ENCODE peak calls at places on chromosomes 12 and 14, in nine cellular contexts. M, G, O, S, F, V, C, P and E are unnamed samples.

GRCh38 chr14:36522347-36522971 is 2.4 kb upstream of the NKX2-1 start:
- DNase-seq in M (no peak), G (no peak), O (no peak), S (no peak), F (no peak), V (no peak), C (peak), P (peak), E (no peak)

GRCh38 chr14:60250318-60251035 is 1.5 kb downstream of the PPM1A start:
- DNase-seq in M (peak), G (no peak), O (peak), S (no peak), F (no peak), V (no peak), C (no peak), P (no peak), E (no peak)

GRCh38 chr14:95023886-95024285 is 133.4 kb downstream of the DICER1 start:
- DNase-seq in M (no peak), G (no peak), O (no peak), S (no peak), F (no peak), V (peak), C (no peak), P (no peak), E (no peak)

GRCh38 chr12:52208424-52209165 is 16.8 kb upstream of the KRT80 start:
- DNase-seq in M (no peak), G (no peak), O (no peak), S (peak), F (no peak), V (peak), C (no peak), P (no peak), E (no peak)

GRCh38 chr12:43462741-43463140 is 89.3 kb downstream of the ADAMTS20 start:
- DNase-seq in M (no peak), G (no peak), O (no peak), S (no peak), F (no peak), V (no peak), C (no peak), P (no peak), E (no peak)

GRCh38 chr12:16359512-16360491 is 12.4 kb downstream of the MGST1 start:
- DNase-seq in M (peak), G (no peak), O (peak), S (no peak), F (peak), V (peak), C (peak), P (no peak), E (peak)

GRCh38 chr12:109870648-109871047 is 9.7 kb downstream of the GLTP start:
- DNase-seq in M (no peak), G (no peak), O (no peak), S (no peak), F (no peak), V (no peak), C (no peak), P (no peak), E (no peak)

GRCh38 chr14:98959958-98960616 is 311.9 kb downstream of the BCL11B start:
- DNase-seq in M (no peak), G (no peak), O (no peak), S (no peak), F (no peak), V (peak), C (peak), P (peak), E (no peak)

GRCh38 chr12:67649165-67650126 is 901 bp downstream of the DYRK2 start:
- DNase-seq in M (peak), G (peak), O (no peak), S (peak), F (peak), V (peak), C (peak), P (peak), E (peak)

GRCh38 chr12:15756822-15757221 is 32.4 kb downstream of the EPS8 start:
- DNase-seq in M (no peak), G (no peak), O (no peak), S (no peak), F (no peak), V (no peak), C (no peak), P (no peak), E (no peak)

GRCh38 chr12:102680296-102680695 is 199.9 kb upstream of the IGF1 start:
- DNase-seq in M (no peak), G (no peak), O (no peak), S (no peak), F (no peak), V (no peak), C (no peak), P (no peak), E (no peak)

GRCh38 chr12:124655317-124656213 is 88.2 kb upstream of the NCOR2 start:
- DNase-seq in M (peak), G (peak), O (no peak), S (no peak), F (peak), V (peak), C (peak), P (peak), E (peak)

GRCh38 chr14:68779761-68780323 is 13.0 kb downstream of the ZFP36L1 start:
- DNase-seq in M (peak), G (peak), O (peak), S (peak), F (no peak), V (peak), C (no peak), P (no peak), E (peak)

GRCh38 chr12:80912906-80913769 is 24.6 kb downstream of the LIN7A start:
- DNase-seq in M (no peak), G (no peak), O (no peak), S (no peak), F (no peak), V (no peak), C (no peak), P (no peak), E (no peak)

GRCh38 chr12:52081263-52081733 is 1.8 kb downstream of the SMIM41 start:
- DNase-seq in M (no peak), G (peak), O (no peak), S (no peak), F (no peak), V (peak), C (no peak), P (peak), E (no peak)

GRCh38 chr12:67545298-67545697 is 103.2 kb upstream of the DYRK2 start:
- DNase-seq in M (no peak), G (no peak), O (no peak), S (no peak), F (no peak), V (no peak), C (no peak), P (no peak), E (no peak)

GRCh38 chr12:44696542-44696941 is 179.6 kb downstream of the NELL2 start:
- DNase-seq in M (no peak), G (no peak), O (no peak), S (no peak), F (no peak), V (no peak), C (no peak), P (no peak), E (no peak)

GRCh38 chr12:65016881-65017650 is 104.0 kb downstream of the WIF1 start:
- DNase-seq in M (no peak), G (no peak), O (no peak), S (no peak), F (no peak), V (no peak), C (no peak), P (no peak), E (no peak)

GRCh38 chr14:23124337-23124954 is 5.4 kb upstream of the CEBPE start:
- DNase-seq in M (no peak), G (no peak), O (no peak), S (no peak), F (no peak), V (no peak), C (no peak), P (no peak), E (no peak)

GRCh38 chr14:25042362-25043299 is 7.3 kb downstream of the STXBP6 start:
- DNase-seq in M (peak), G (no peak), O (peak), S (no peak), F (no peak), V (no peak), C (no peak), P (no peak), E (no peak)

GRCh38 chr12:46930101-46930500 is 104.3 kb upstream of the SLC38A4 start:
- DNase-seq in M (no peak), G (no peak), O (no peak), S (no peak), F (no peak), V (no peak), C (no peak), P (no peak), E (no peak)

GRCh38 chr12:95257541-95257940 is 39.9 kb downstream of the VEZT start:
- DNase-seq in M (no peak), G (no peak), O (no peak), S (no peak), F (no peak), V (no peak), C (no peak), P (no peak), E (no peak)
- TF ChIP-seq EP300 in M (no peak), G (no peak), O (no peak), S (no peak), F (no peak), V (no peak), C (no peak), P (no peak), E (no peak)

GRCh38 chr12:6700646-6701051 is at the start of gene PIANP:
- DNase-seq in M (peak), G (peak), O (no peak), S (no peak), F (peak), V (peak), C (peak), P (peak), E (peak)
- TF ChIP-seq EP300 in M (no peak), G (no peak), O (no peak), S (no peak), F (no peak), V (no peak), C (no peak), P (no peak), E (no peak)

DNA sequence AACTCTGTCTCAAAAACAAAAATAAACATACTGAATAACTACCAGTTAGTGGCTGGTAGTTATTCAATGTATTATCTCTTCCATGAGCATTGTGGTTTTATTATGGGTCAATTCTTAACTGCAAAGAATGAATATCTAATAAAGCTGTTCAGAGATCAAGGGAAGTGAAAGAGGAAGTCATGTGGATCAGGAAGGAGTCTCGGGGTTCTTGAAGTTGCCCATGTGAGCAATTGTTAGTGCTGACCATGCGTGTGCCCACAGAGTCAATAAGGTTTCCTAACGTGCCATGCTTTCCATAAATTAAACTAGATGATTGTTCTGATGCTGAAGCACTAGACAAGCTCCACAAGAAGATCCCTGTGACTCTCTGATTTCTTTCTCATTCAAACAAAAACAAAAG is 136.5 kb upstream of the CPSF6 start:
- DNase-seq in M (no peak), G (no peak), O (no peak), S (no peak), F (no peak), V (no peak), C (no peak), P (no peak), E (no peak)
- TF ChIP-seq EP300 in M (no peak), G (no peak), O (no peak), S (no peak), F (no peak), V (no peak), C (no peak), P (no peak), E (no peak)

GRCh38 chr12:22084852-22085251 is 38.8 kb downstream of the CMAS start:
- DNase-seq in M (no peak), G (no peak), O (no peak), S (no peak), F (no peak), V (no peak), C (no peak), P (no peak), E (no peak)

GRCh38 chr12:22082190-22082701 is 36.2 kb downstream of the CMAS start:
- DNase-seq in M (no peak), G (no peak), O (peak), S (no peak), F (no peak), V (no peak), C (no peak), P (no peak), E (no peak)

GRCh38 chr12:22088886-22089285 is 42.9 kb downstream of the CMAS start:
- DNase-seq in M (no peak), G (no peak), O (no peak), S (no peak), F (no peak), V (no peak), C (no peak), P (no peak), E (no peak)

GRCh38 chr12:22083167-22083566 is 37.1 kb downstream of the CMAS start:
- DNase-seq in M (no peak), G (no peak), O (peak), S (no peak), F (no peak), V (no peak), C (no peak), P (no peak), E (no peak)
- TF ChIP-seq EP300 in M (no peak), G (no peak), O (no peak), S (no peak), F (no peak), V (no peak), C (no peak), P (no peak), E (no peak)

GRCh38 chr14:92847220-92848148 is 53.4 kb downstream of the GOLGA5 start:
- DNase-seq in M (no peak), G (no peak), O (no peak), S (no peak), F (no peak), V (no peak), C (no peak), P (no peak), E (no peak)
- TF ChIP-seq EP300 in M (no peak), G (no peak), O (no peak), S (no peak), F (no peak), V (no peak), C (no peak), P (no peak), E (no peak)

GRCh38 chr12:106941481-106942156 is 14.1 kb upstream of the TMEM263 start:
- DNase-seq in M (no peak), G (no peak), O (peak), S (no peak), F (no peak), V (no peak), C (no peak), P (no peak), E (no peak)
- TF ChIP-seq EP300 in M (no peak), G (no peak), O (no peak), S (no peak), F (no peak), V (no peak), C (no peak), P (no peak), E (no peak)

GRCh38 chr12:236445-236844 is 22.5 kb upstream of the SLC6A12 start:
- DNase-seq in M (no peak), G (no peak), O (no peak), S (no peak), F (no peak), V (no peak), C (no peak), P (no peak), E (no peak)

GRCh38 chr12:240566-240965 is 22.1 kb downstream of the SLC6A13 start:
- DNase-seq in M (no peak), G (no peak), O (no peak), S (no peak), F (no peak), V (no peak), C (no peak), P (no peak), E (no peak)

GRCh38 chr12:238736-239398 is 23.8 kb downstream of the SLC6A13 start:
- DNase-seq in M (no peak), G (no peak), O (no peak), S (no peak), F (no peak), V (no peak), C (no peak), P (no peak), E (no peak)

GRCh38 chr12:237026-237815 is 23.3 kb upstream of the SLC6A12 start:
- DNase-seq in M (peak), G (no peak), O (peak), S (no peak), F (no peak), V (no peak), C (no peak), P (no peak), E (no peak)

GRCh38 chr12:238116-238515 is 24.2 kb upstream of the SLC6A12 start:
- DNase-seq in M (no peak), G (no peak), O (no peak), S (no peak), F (no peak), V (no peak), C (no peak), P (no peak), E (no peak)
- TF ChIP-seq EP300 in M (no peak), G (no peak), O (no peak), S (no peak), F (no peak), V (no peak), C (no peak), P (no peak), E (no peak)

GRCh38 chr12:126998747-126999285 is 1268.2 kb upstream of the TMEM132C start:
- DNase-seq in M (no peak), G (no peak), O (no peak), S (no peak), F (no peak), V (no peak), C (no peak), P (no peak), E (no peak)
- TF ChIP-seq EP300 in M (no peak), G (no peak), O (no peak), S (no peak), F (no peak), V (no peak), C (no peak), P (no peak), E (no peak)